ENCODE peak calls at places on chromosome 19, in nine cellular contexts. One of them, this sample, is unnamed.
A peak's percentile ranks its signal among the peaks of the same experiment; 100 is the strongest.

GRCh38 chr19:14703833-14704232 is 14.0 kb downstream of the ZNF333 start:
- DNase-seq in esophagus muscularis mucosa: no peak
- DNase-seq in lower lobe of right lung: no peak
- DNase-seq in body of pancreas: no peak
- DNase-seq in foreskin fibroblast: no peak
- DNase-seq in cardiac muscle cell: no peak
- DNase-seq in BJ: no peak
- DNase-seq in PC-3: no peak
- DNase-seq in left lung: no peak
- DNase-seq in this sample: no peak

GRCh38 chr19:51364200-51365106 is 1.7 kb downstream of the ETFB start:
- DNase-seq in cardiac muscle cell: no peak
- DNase-seq in foreskin fibroblast: peak; percentile 48
- DNase-seq in PC-3: peak; percentile 94
- DNase-seq in body of pancreas: no peak
- DNase-seq in left lung: no peak
- DNase-seq in BJ: no peak
- DNase-seq in esophagus muscularis mucosa: no peak
- DNase-seq in lower lobe of right lung: no peak
- DNase-seq in this sample: no peak

GRCh38 chr19:38596057-38596981 is 21.4 kb downstream of the MAP4K1 start:
- DNase-seq in BJ: no peak
- DNase-seq in lower lobe of right lung: peak; percentile 79
- DNase-seq in foreskin fibroblast: peak; percentile 32
- DNase-seq in PC-3: peak; percentile 14
- DNase-seq in body of pancreas: peak; percentile 88
- DNase-seq in esophagus muscularis mucosa: no peak
- DNase-seq in cardiac muscle cell: peak; percentile 16
- DNase-seq in left lung: peak; percentile 83
- DNase-seq in this sample: no peak

GRCh38 chr19:17107546-17108452 is 32.2 kb downstream of the MYO9B start:
- DNase-seq in left lung: peak; percentile 92
- DNase-seq in body of pancreas: peak; percentile 55
- DNase-seq in BJ: peak; percentile 93
- DNase-seq in foreskin fibroblast: peak; percentile 100
- DNase-seq in cardiac muscle cell: peak; percentile 98
- DNase-seq in PC-3: peak; percentile 99
- DNase-seq in esophagus muscularis mucosa: no peak
- DNase-seq in lower lobe of right lung: peak; percentile 61
- DNase-seq in this sample: peak; percentile 83

GRCh38 chr19:50486823-50487515 is 10.3 kb upstream of the GARIN5A start:
- DNase-seq in esophagus muscularis mucosa: no peak
- DNase-seq in PC-3: peak; percentile 83
- DNase-seq in BJ: no peak
- DNase-seq in body of pancreas: peak; percentile 40
- DNase-seq in cardiac muscle cell: peak; percentile 44
- DNase-seq in lower lobe of right lung: peak; percentile 63
- DNase-seq in foreskin fibroblast: peak; percentile 58
- DNase-seq in left lung: peak; percentile 31
- DNase-seq in this sample: no peak

GRCh38 chr19:7783991-7784421 is 21.0 kb downstream of the CLEC4M start:
- DNase-seq in PC-3: peak; percentile 97
- DNase-seq in BJ: no peak
- DNase-seq in foreskin fibroblast: peak; percentile 75
- DNase-seq in body of pancreas: no peak
- DNase-seq in cardiac muscle cell: peak; percentile 62
- DNase-seq in left lung: no peak
- DNase-seq in esophagus muscularis mucosa: no peak
- DNase-seq in lower lobe of right lung: no peak
- DNase-seq in this sample: no peak

GRCh38 chr19:2127758-2128157 is 23.6 kb downstream of the AP3D1 start:
- DNase-seq in lower lobe of right lung: no peak
- DNase-seq in BJ: no peak
- DNase-seq in esophagus muscularis mucosa: no peak
- DNase-seq in cardiac muscle cell: no peak
- DNase-seq in foreskin fibroblast: no peak
- DNase-seq in body of pancreas: peak; percentile 42
- DNase-seq in PC-3: no peak
- DNase-seq in left lung: no peak
- DNase-seq in this sample: no peak

GRCh38 chr19:17155251-17155650 is 59.9 kb upstream of the USE1 start:
- DNase-seq in left lung: peak; percentile 38
- DNase-seq in cardiac muscle cell: no peak
- DNase-seq in lower lobe of right lung: no peak
- DNase-seq in BJ: no peak
- DNase-seq in body of pancreas: no peak
- DNase-seq in foreskin fibroblast: no peak
- DNase-seq in PC-3: no peak
- DNase-seq in esophagus muscularis mucosa: no peak
- DNase-seq in this sample: no peak

GRCh38 chr19:13050274-13050673 is 52.4 kb downstream of the LYL1 start:
- DNase-seq in BJ: no peak
- DNase-seq in lower lobe of right lung: no peak
- DNase-seq in left lung: no peak
- DNase-seq in foreskin fibroblast: no peak
- DNase-seq in cardiac muscle cell: no peak
- DNase-seq in esophagus muscularis mucosa: no peak
- DNase-seq in body of pancreas: no peak
- DNase-seq in PC-3: no peak
- DNase-seq in this sample: no peak

GRCh38 chr19:15779756-15780476 is 7.5 kb upstream of the OR10H5 start:
- DNase-seq in esophagus muscularis mucosa: peak; percentile 90
- DNase-seq in body of pancreas: peak; percentile 70
- DNase-seq in BJ: no peak
- DNase-seq in PC-3: peak; percentile 9
- DNase-seq in cardiac muscle cell: peak; percentile 60
- DNase-seq in left lung: peak; percentile 70
- DNase-seq in foreskin fibroblast: no peak
- DNase-seq in lower lobe of right lung: peak; percentile 62
- DNase-seq in this sample: no peak

GRCh38 chr19:34676697-34677385 is at the start of gene SCGB2B2:
- DNase-seq in BJ: no peak
- DNase-seq in esophagus muscularis mucosa: no peak
- DNase-seq in lower lobe of right lung: peak; percentile 61
- DNase-seq in PC-3: peak; percentile 38
- DNase-seq in body of pancreas: no peak
- DNase-seq in left lung: no peak
- DNase-seq in foreskin fibroblast: no peak
- DNase-seq in cardiac muscle cell: no peak
- DNase-seq in this sample: no peak

GRCh38 chr19:15198006-15198356 is 2.8 kb downstream of the NOTCH3 start:
- DNase-seq in esophagus muscularis mucosa: no peak
- DNase-seq in PC-3: peak; percentile 8
- DNase-seq in lower lobe of right lung: no peak
- DNase-seq in BJ: no peak
- DNase-seq in body of pancreas: no peak
- DNase-seq in cardiac muscle cell: no peak
- DNase-seq in foreskin fibroblast: peak; percentile 41
- DNase-seq in left lung: no peak
- DNase-seq in this sample: no peak

GRCh38 chr19:6373813-6374108 is 1.2 kb downstream of the ALKBH7 start:
- DNase-seq in foreskin fibroblast: no peak
- DNase-seq in esophagus muscularis mucosa: peak; percentile 92
- DNase-seq in PC-3: no peak
- DNase-seq in lower lobe of right lung: no peak
- DNase-seq in cardiac muscle cell: no peak
- DNase-seq in left lung: no peak
- DNase-seq in BJ: no peak
- DNase-seq in body of pancreas: no peak
- DNase-seq in this sample: no peak

GRCh38 chr19:6374711-6375410 is 872 bp downstream of the PSPN start:
- DNase-seq in esophagus muscularis mucosa: no peak
- DNase-seq in body of pancreas: no peak
- DNase-seq in foreskin fibroblast: no peak
- DNase-seq in BJ: no peak
- DNase-seq in PC-3: no peak
- DNase-seq in lower lobe of right lung: no peak
- DNase-seq in cardiac muscle cell: no peak
- DNase-seq in left lung: no peak
- DNase-seq in this sample: no peak

GRCh38 chr19:6374179-6374709 is 1.5 kb downstream of the PSPN start:
- DNase-seq in PC-3: no peak
- DNase-seq in lower lobe of right lung: no peak
- DNase-seq in body of pancreas: no peak
- DNase-seq in BJ: no peak
- DNase-seq in left lung: no peak
- DNase-seq in cardiac muscle cell: no peak
- DNase-seq in foreskin fibroblast: no peak
- DNase-seq in esophagus muscularis mucosa: no peak
- DNase-seq in this sample: no peak

GRCh38 chr19:6373096-6373812 is 660 bp downstream of the ALKBH7 start:
- DNase-seq in cardiac muscle cell: peak; percentile 99
- DNase-seq in PC-3: peak; percentile 98
- DNase-seq in body of pancreas: peak; percentile 99
- DNase-seq in foreskin fibroblast: peak; percentile 100
- DNase-seq in BJ: peak; percentile 82
- DNase-seq in lower lobe of right lung: peak; percentile 99
- DNase-seq in left lung: peak; percentile 100
- DNase-seq in esophagus muscularis mucosa: peak; percentile 100
- DNase-seq in this sample: peak; percentile 85

GRCh38 chr19:6372594-6373095 is at the start of gene ALKBH7:
- DNase-seq in PC-3: peak; percentile 100
- DNase-seq in body of pancreas: peak; percentile 100
- DNase-seq in cardiac muscle cell: peak; percentile 100
- DNase-seq in esophagus muscularis mucosa: peak; percentile 99
- DNase-seq in left lung: peak; percentile 95
- DNase-seq in foreskin fibroblast: peak; percentile 100
- DNase-seq in lower lobe of right lung: peak; percentile 99
- DNase-seq in BJ: peak; percentile 97
- DNase-seq in this sample: peak; percentile 99
- H3K4me3 ChIP-seq in PC-3: peak within 1 kb of the TSS; percentile 79
- H3K4me3 ChIP-seq in body of pancreas: peak within 1 kb of the TSS; percentile 92
- H3K4me3 ChIP-seq in cardiac muscle cell: peak within 1 kb of the TSS; percentile 56
- H3K4me3 ChIP-seq in esophagus muscularis mucosa: peak within 1 kb of the TSS; percentile 94
- H3K4me3 ChIP-seq in left lung: peak within 1 kb of the TSS; percentile 71
- H3K4me3 ChIP-seq in foreskin fibroblast: peak within 1 kb of the TSS; percentile 74
- H3K4me3 ChIP-seq in lower lobe of right lung: peak within 1 kb of the TSS; percentile 92
- H3K4me3 ChIP-seq in BJ: peak within 1 kb of the TSS; percentile 97
- H3K4me3 ChIP-seq in this sample: peak within 1 kb of the TSS; percentile 85

GRCh38 chr19:31908486-31909255 is 436.7 kb upstream of the ZNF507 start:
- DNase-seq in PC-3: no peak
- DNase-seq in BJ: no peak
- DNase-seq in foreskin fibroblast: no peak
- DNase-seq in body of pancreas: no peak
- DNase-seq in esophagus muscularis mucosa: peak; percentile 89
- DNase-seq in left lung: no peak
- DNase-seq in cardiac muscle cell: no peak
- DNase-seq in lower lobe of right lung: no peak
- DNase-seq in this sample: no peak
- TF ChIP-seq CTCF in PC-3: no peak
- TF ChIP-seq CTCF in BJ: no peak
- TF ChIP-seq CTCF in foreskin fibroblast: no peak
- TF ChIP-seq CTCF in body of pancreas: no peak
- TF ChIP-seq CTCF in esophagus muscularis mucosa: no peak
- TF ChIP-seq CTCF in left lung: no peak
- TF ChIP-seq CTCF in cardiac muscle cell: no peak
- TF ChIP-seq CTCF in lower lobe of right lung: no peak
- TF ChIP-seq CTCF in this sample: no peak

GRCh38 chr19:43775299-43775890 is 5.4 kb downstream of the KCNN4 start:
- DNase-seq in esophagus muscularis mucosa: no peak
- DNase-seq in BJ: no peak
- DNase-seq in PC-3: no peak
- DNase-seq in left lung: no peak
- DNase-seq in foreskin fibroblast: no peak
- DNase-seq in body of pancreas: no peak
- DNase-seq in cardiac muscle cell: no peak
- DNase-seq in lower lobe of right lung: no peak
- DNase-seq in this sample: no peak
- H3K4me3 ChIP-seq in esophagus muscularis mucosa: no peak overlapping the region
- H3K4me3 ChIP-seq in BJ: no peak overlapping the region
- H3K4me3 ChIP-seq in PC-3: no peak overlapping the region
- H3K4me3 ChIP-seq in left lung: no peak overlapping the region
- H3K4me3 ChIP-seq in foreskin fibroblast: no peak overlapping the region
- H3K4me3 ChIP-seq in body of pancreas: no peak overlapping the region
- H3K4me3 ChIP-seq in cardiac muscle cell: no peak overlapping the region
- H3K4me3 ChIP-seq in lower lobe of right lung: no peak overlapping the region
- H3K4me3 ChIP-seq in this sample: no peak overlapping the region

GRCh38 chr19:55112246-55112780 is 5.1 kb downstream of the PPP1R12C start:
- DNase-seq in foreskin fibroblast: no peak
- DNase-seq in PC-3: no peak
- DNase-seq in cardiac muscle cell: no peak
- DNase-seq in esophagus muscularis mucosa: no peak
- DNase-seq in left lung: no peak
- DNase-seq in BJ: no peak
- DNase-seq in lower lobe of right lung: no peak
- DNase-seq in body of pancreas: no peak
- DNase-seq in this sample: no peak

GRCh38 chr19:55114566-55115145 is 2.8 kb downstream of the PPP1R12C start:
- DNase-seq in esophagus muscularis mucosa: no peak
- DNase-seq in lower lobe of right lung: no peak
- DNase-seq in left lung: no peak
- DNase-seq in PC-3: no peak
- DNase-seq in body of pancreas: no peak
- DNase-seq in BJ: no peak
- DNase-seq in foreskin fibroblast: no peak
- DNase-seq in cardiac muscle cell: no peak
- DNase-seq in this sample: no peak

GRCh38 chr19:55111238-55111831 is 6.1 kb downstream of the PPP1R12C start:
- DNase-seq in left lung: no peak
- DNase-seq in body of pancreas: no peak
- DNase-seq in PC-3: no peak
- DNase-seq in BJ: no peak
- DNase-seq in cardiac muscle cell: no peak
- DNase-seq in foreskin fibroblast: no peak
- DNase-seq in lower lobe of right lung: no peak
- DNase-seq in esophagus muscularis mucosa: no peak
- DNase-seq in this sample: no peak

GRCh38 chr19:55113570-55114039 is 3.8 kb downstream of the PPP1R12C start:
- DNase-seq in cardiac muscle cell: peak; percentile 95
- DNase-seq in PC-3: no peak
- DNase-seq in foreskin fibroblast: peak; percentile 96
- DNase-seq in body of pancreas: peak; percentile 77
- DNase-seq in lower lobe of right lung: peak; percentile 81
- DNase-seq in left lung: no peak
- DNase-seq in BJ: peak; percentile 90
- DNase-seq in esophagus muscularis mucosa: peak; percentile 98
- DNase-seq in this sample: peak; percentile 45

DNA sequence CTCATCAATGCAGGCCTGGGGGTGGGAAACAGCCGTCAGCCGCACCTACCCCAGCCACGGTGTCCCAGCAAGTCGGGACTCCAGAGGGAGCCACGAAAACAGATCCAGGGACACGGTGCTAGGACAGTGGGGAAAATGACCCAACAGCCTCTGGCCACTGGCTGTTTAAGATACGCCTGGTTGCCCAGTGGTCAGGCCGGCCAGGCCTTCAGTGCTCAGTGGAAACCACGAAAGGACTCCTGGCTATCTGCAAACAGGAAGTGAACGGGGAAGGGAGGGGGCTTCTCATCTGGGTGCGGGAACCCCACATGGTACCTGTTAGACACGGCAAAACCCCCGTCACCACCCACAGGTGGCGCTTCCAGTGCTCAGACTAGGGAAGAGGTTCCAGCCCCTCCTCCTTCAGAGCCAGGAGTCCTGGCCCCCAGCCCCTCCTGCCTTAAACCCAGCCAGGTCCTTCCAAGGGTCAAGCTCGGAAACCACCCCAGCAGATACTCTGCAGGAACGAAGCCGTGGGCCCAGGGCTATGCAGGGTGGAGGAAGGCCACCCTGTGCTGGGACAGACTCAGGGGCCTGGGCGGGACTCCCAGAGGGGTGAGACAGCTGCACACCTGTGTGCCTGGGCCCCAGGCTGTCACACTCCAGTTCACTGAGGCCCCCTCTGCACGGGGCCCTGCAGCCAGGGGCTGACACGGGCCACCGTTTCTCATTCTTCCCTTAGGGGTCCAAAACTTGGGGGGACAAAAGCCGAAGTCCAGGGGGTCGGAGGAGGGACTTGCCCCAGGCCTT is 4.5 kb downstream of the PPP1R12C start:
- DNase-seq in esophagus muscularis mucosa: no peak
- DNase-seq in cardiac muscle cell: no peak
- DNase-seq in lower lobe of right lung: no peak
- DNase-seq in body of pancreas: no peak
- DNase-seq in left lung: no peak
- DNase-seq in BJ: no peak
- DNase-seq in foreskin fibroblast: no peak
- DNase-seq in PC-3: no peak
- DNase-seq in this sample: no peak
- TF ChIP-seq CTCF in esophagus muscularis mucosa: no peak
- TF ChIP-seq CTCF in cardiac muscle cell: no peak
- TF ChIP-seq CTCF in lower lobe of right lung: no peak
- TF ChIP-seq CTCF in body of pancreas: no peak
- TF ChIP-seq CTCF in left lung: no peak
- TF ChIP-seq CTCF in BJ: peak; percentile 4
- TF ChIP-seq CTCF in foreskin fibroblast: no peak
- TF ChIP-seq CTCF in PC-3: peak; percentile 35
- TF ChIP-seq CTCF in this sample: no peak